ENCODE peak calls at places on chromosomes 3 and 15, in six cellular contexts. O is CD8-positive, alpha-beta memory T cell; B is lung; F is lower lobe of right lung; S is heart left ventricle; G is CD4-positive, CD25-positive, alpha-beta regulatory T cell. C is an unnamed sample. For H3K4me1, the result is how much of the 10 kb centered on the place peaks cover.

GRCh38 chr3:144096016-144096415 is 124.4 kb downstream of the DIPK2A start:
- DNase-seq in O (no peak), B (no peak), G (no peak), S (no peak), F (no peak), C (no peak)

GRCh38 chr3:14544282-14545250 is 4.4 kb upstream of the GRIP2 start:
- DNase-seq in B (no peak), O (no peak), G (no peak), S (no peak), F (no peak), C (no peak)

GRCh38 chr15:74723754-74724334 is 1.5 kb downstream of the CYP1A1 start:
- DNase-seq in B (no peak), G (peak), O (no peak), S (no peak), F (no peak), C (no peak)

GRCh38 chr3:138686771-138687221 is 78.2 kb downstream of the FAIM start:
- DNase-seq in O (no peak), B (no peak), S (no peak), G (no peak), F (no peak), C (no peak)

GRCh38 chr3:149299938-149300791 is 33.3 kb downstream of the TM4SF18 start:
- DNase-seq in F (no peak), S (no peak), O (no peak), B (peak), G (no peak), C (no peak)

GRCh38 chr3:8937064-8938020 is 25.9 kb downstream of the RAD18 start:
- DNase-seq in G (no peak), F (no peak), S (no peak), B (no peak), O (no peak), C (no peak)

GRCh38 chr3:16801223-16801622 is 83.5 kb upstream of the PLCL2 start:
- DNase-seq in B (no peak), G (no peak), F (no peak), O (no peak), S (no peak), C (no peak)

GRCh38 chr15:38187646-38188313 is 64.9 kb upstream of the SPRED1 start:
- DNase-seq in O (no peak), S (no peak), B (no peak), G (no peak), F (no peak), C (no peak)

GRCh38 chr3:170835346-170835745 is 34.6 kb downstream of the RPL22L1 start:
- DNase-seq in O (no peak), F (no peak), G (no peak), B (no peak), S (no peak), C (no peak)

GRCh38 chr15:31299588-31300207 is 26.9 kb upstream of the KLF13 start:
- DNase-seq in S (no peak), B (peak), G (no peak), O (no peak), F (no peak), C (no peak)
- H3K4me1 ChIP-seq in S (half or more), B (under half), G (under half), O (under half), F (under half), C (half or more)

GRCh38 chr15:85627245-85627935 is 167.3 kb downstream of the KLHL25 start:
- DNase-seq in O (no peak), B (no peak), G (no peak), S (no peak), F (no peak), C (no peak)

GRCh38 chr15:85623648-85624047 is 171.1 kb downstream of the KLHL25 start:
- DNase-seq in S (no peak), F (no peak), B (no peak), G (no peak), O (no peak), C (no peak)

GRCh38 chr15:85625856-85626255 is 168.9 kb downstream of the KLHL25 start:
- DNase-seq in F (no peak), G (peak), O (no peak), B (no peak), S (no peak), C (no peak)

GRCh38 chr15:85624241-85624855 is 170.4 kb downstream of the KLHL25 start:
- DNase-seq in F (no peak), G (peak), S (peak), O (no peak), B (no peak), C (no peak)

DNA sequence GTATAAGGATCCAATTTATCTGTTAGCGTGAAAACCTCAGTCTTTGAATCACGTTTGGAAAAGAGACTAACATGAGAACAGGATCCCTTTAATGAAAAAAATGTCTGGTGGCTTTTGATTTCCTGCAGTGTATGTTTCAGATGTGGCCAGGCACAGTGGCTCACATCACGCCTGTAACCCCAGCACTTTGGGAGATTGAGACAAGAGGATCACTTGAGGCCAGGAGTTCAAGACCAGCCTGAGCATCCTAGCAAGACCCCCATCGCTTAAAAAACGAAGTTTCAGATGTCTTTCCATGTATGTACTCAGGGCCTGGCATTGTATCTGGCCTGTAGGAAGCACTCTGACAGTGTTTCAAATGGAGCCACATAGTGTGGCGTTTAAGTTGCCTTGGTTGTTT is 169.3 kb downstream of the KLHL25 start:
- DNase-seq in S (no peak), G (no peak), O (no peak), F (no peak), B (no peak), C (no peak)
- H3K4me1 ChIP-seq in S (half or more), G (under half), O (under half), F (half or more), B (under half), C (under half)

GRCh38 chr15:33158359-33158758 is 36.2 kb downstream of the FMN1 start:
- DNase-seq in O (no peak), B (no peak), F (no peak), S (no peak), G (no peak), C (no peak)
- H3K4me1 ChIP-seq in O (under half), B (under half), F (under half), S (under half), G (under half), C (under half)

GRCh38 chr3:52089691-52090090 is 33.3 kb upstream of the DUSP7 start:
- DNase-seq in F (peak), S (no peak), G (no peak), O (no peak), B (no peak), C (peak)

GRCh38 chr3:52090131-52090548 is 33.8 kb upstream of the DUSP7 start:
- DNase-seq in B (no peak), F (peak), G (no peak), O (no peak), S (no peak), C (no peak)

GRCh38 chr3:52091566-52092290 is 35.4 kb upstream of the DUSP7 start:
- DNase-seq in G (no peak), S (no peak), F (peak), B (no peak), O (no peak), C (no peak)

GRCh38 chr3:52092291-52092660 is 35.9 kb upstream of the DUSP7 start:
- DNase-seq in S (no peak), G (no peak), O (no peak), B (no peak), F (peak), C (no peak)

DNA sequence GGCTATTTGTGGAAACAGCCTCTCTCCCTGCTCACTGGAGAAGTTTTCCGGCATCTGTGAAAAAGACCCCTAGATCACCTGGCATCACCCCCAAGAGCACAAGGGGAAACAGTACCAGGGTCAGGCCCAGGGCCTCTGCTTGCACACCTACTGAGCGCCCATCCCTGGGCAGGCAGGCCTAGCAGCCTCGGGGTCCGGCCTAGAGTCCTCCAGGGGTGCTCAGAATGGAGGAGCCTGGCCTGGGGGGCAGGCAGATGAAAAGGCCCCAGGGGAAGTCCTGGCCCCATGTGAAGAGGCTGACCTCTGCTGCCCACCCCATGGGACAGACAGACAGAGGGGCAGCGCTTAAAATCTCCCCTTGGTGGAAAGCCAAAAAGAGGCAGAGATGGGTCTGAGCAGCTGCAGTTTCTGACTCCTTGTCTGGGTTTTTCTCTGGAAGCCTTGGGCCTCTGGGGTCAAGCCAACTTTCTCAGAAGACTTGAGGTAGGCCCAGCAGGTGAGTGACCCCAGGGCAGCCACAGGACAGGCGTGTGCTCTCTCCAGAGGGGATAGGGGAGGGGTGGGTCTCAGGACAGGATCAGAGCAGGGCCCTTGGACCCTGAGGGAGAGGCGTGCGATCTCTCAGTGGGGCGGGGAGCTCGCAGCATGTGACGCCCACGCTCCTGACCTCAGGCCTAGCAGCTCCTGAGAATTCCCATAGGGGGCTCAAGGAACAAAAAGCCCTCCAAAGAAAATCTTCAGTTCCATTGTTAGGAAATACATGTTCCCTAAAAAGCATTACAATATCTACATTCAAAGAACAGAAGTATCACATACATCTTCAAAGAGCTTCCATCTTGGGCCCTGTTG is 34.5 kb upstream of the DUSP7 start:
- DNase-seq in O (no peak), S (no peak), B (no peak), F (peak), G (no peak), C (no peak)
- H3K4me1 ChIP-seq in O (under half), S (half or more), B (under half), F (under half), G (under half), C (under half)

DNA sequence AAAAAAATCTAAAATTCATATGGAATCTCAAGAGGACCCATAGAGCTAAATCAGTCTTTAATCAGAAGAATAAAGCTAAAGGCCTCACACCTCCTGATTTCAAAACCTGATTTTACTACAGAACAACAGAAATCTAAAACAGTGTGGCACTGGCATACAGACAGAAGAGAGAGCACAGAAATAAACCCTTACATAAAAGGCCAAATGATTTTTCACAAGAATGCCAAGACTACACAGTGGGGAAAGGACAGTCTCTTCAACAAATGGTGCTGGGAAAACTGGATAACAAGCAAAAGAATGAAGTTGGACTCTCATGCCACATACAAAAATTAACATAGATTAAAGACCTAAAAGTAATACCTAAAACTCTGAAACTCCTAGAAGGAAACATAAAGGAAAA is 10.1 kb downstream of the TOP2B start:
- DNase-seq in B (no peak), S (no peak), O (no peak), G (no peak), F (no peak), C (no peak)
- H3K4me1 ChIP-seq in B (under half), S (half or more), O (half or more), G (half or more), F (under half), C (under half)

GRCh38 chr3:152198655-152199054 is 70.1 kb upstream of the MBNL1 start:
- DNase-seq in F (no peak), G (no peak), O (no peak), B (no peak), S (no peak), C (no peak)

GRCh38 chr3:152196782-152197181 is 71.9 kb upstream of the MBNL1 start:
- DNase-seq in S (no peak), B (no peak), O (no peak), F (no peak), G (peak), C (no peak)

GRCh38 chr3:152199069-152199838 is 69.5 kb upstream of the MBNL1 start:
- DNase-seq in B (no peak), S (no peak), O (no peak), G (no peak), F (no peak), C (no peak)

GRCh38 chr3:152197937-152198336 is 70.8 kb upstream of the MBNL1 start:
- DNase-seq in G (no peak), O (no peak), B (no peak), F (no peak), S (no peak), C (no peak)

GRCh38 chr3:152197451-152197850 is 71.3 kb upstream of the MBNL1 start:
- DNase-seq in B (no peak), S (no peak), O (no peak), F (no peak), G (no peak), C (no peak)
- H3K4me1 ChIP-seq in B (under half), S (under half), O (half or more), F (under half), G (half or more), C (under half)

DNA sequence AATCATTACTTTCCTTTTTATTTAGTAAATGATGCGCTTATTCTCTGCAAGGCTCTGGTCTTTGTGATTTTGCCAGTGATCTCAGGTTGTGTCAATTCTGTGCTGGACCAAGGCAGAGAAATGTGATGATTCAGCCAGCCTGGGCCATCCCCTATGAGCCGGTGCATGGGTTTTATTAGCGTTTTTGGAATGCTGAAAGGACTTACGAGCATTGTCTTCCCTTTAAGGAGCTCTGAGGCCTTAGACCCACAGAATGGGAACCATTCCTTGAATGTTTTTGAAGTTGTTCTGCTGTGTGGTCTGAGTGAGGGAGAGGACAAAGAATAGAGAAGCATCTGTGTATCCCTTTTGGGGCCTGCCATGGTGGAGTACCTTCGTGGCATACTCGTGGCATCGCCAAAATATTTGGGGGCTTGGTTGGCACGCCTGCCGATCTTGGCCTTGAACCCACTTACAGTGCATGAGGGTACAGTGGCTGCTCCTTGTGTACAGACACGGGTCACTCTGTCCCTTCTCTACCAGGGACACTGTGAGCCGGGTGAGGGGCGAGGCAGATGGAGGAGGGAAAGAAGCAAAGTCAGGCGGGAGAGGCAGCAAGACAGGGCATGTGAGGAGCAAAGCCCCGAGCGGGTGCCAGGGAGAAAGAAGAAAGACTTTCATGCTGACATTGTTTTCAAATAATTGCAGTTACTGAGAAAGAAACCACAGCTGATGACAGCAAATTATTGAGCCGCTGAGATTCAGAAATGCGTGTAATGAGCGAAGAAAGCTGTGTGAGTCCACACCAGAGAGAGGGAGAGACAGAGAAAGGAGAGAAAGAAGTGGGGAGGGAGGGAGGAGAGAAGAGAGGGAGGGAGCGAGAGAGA is 269.4 kb upstream of the RGMA start:
- DNase-seq in S (no peak), F (no peak), O (no peak), G (no peak), B (no peak), C (no peak)
- H3K4me1 ChIP-seq in S (under half), F (under half), O (under half), G (under half), B (under half), C (under half)